ENCODE peak calls at places on chromosomes 7 and 10, in four cellular contexts. M is HepG2, F is WTC11, J is K562. U is an unnamed sample.

GRCh38 chr7:139431459-139431858 is 52.0 kb downstream of the KLRG2 start:
- DNase-seq in J (no peak), F (no peak), M (no peak), U (no peak)

GRCh38 chr10:13219685-13220670 is 14.2 kb downstream of the UCMA start:
- DNase-seq in F (peak), J (peak), M (peak), U (peak)

GRCh38 chr7:51029586-51030230 is 247.0 kb upstream of the GRB10 start:
- DNase-seq in F (no peak), M (no peak), J (no peak), U (no peak)

GRCh38 chr10:62093863-62094291 is 174.8 kb downstream of the RTKN2 start:
- DNase-seq in M (peak), J (no peak), F (no peak), U (no peak)

GRCh38 chr7:37642028-37642540 is 41.5 kb upstream of the GPR141 start:
- DNase-seq in M (no peak), F (no peak), J (no peak), U (no peak)

GRCh38 chr7:138911007-138911406 is 70.2 kb downstream of the KIAA1549 start:
- DNase-seq in J (no peak), F (no peak), M (no peak), U (no peak)

GRCh38 chr10:133357293-133358151 is at the start of gene FUOM:
- DNase-seq in M (peak), J (peak), F (peak), U (peak)

GRCh38 chr7:135510603-135511183 is 791 bp upstream of the CNOT4 start:
- DNase-seq in J (peak), M (peak), F (no peak), U (no peak)

GRCh38 chr10:26699631-26700030 is 2.1 kb downstream of the PDSS1 start:
- DNase-seq in J (no peak), F (no peak), M (no peak), U (no peak)

GRCh38 chr7:66183700-66184099 is 21.4 kb upstream of the TPST1 start:
- DNase-seq in F (no peak), M (no peak), J (no peak), U (no peak)

GRCh38 chr7:133491846-133492652 is 239.2 kb downstream of the EXOC4 start:
- DNase-seq in J (peak), M (no peak), F (no peak), U (no peak)

GRCh38 chr10:77756319-77757232 is 119.0 kb upstream of the KCNMA1 start:
- DNase-seq in J (peak), F (peak), M (peak), U (peak)

GRCh38 chr7:69185170-69185569 is 413.1 kb upstream of the AUTS2 start:
- DNase-seq in J (no peak), F (no peak), M (no peak), U (no peak)

GRCh38 chr7:44325181-44325671 is at the start of gene CAMK2B:
- DNase-seq in M (no peak), F (no peak), J (no peak), U (peak)

GRCh38 chr10:121405953-121406352 is 192.3 kb downstream of the FGFR2 start:
- DNase-seq in J (no peak), F (no peak), M (no peak), U (no peak)
- TF ChIP-seq ELF4 in J (no peak), F (no peak), M (no peak), U (no peak)

GRCh38 chr10:89744021-89744420 is 42.6 kb downstream of the KIF20B start:
- DNase-seq in J (no peak), F (no peak), M (no peak), U (no peak)
- TF ChIP-seq ELF4 in J (no peak), F (no peak), M (no peak), U (no peak)

DNA sequence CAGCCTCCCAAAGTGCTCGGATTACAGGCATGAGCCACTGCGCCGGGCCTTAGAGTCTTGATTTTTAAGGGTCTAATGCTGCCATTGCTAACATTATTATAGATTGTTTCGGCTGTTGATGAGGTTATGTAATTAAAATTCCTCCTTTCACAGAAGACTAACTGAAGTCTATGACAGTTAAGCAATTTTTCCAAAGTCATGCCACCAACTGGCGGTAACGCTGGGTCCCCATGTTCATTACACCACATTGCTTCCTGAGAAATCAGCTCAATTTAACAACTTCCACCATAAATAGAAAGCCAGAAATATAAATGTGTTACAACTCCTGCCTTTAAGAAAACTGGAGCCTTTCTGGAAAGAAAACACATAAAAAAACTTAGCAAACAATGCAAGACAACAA is 3.5 kb downstream of the ERLIN1 start:
- DNase-seq in M (no peak), F (no peak), J (no peak), U (no peak)
- TF ChIP-seq ELF4 in M (no peak), F (no peak), J (no peak), U (no peak)

GRCh38 chr10:8981277-8981676 is 926.8 kb downstream of the GATA3 start:
- DNase-seq in F (no peak), M (no peak), J (no peak), U (no peak)

GRCh38 chr10:8979976-8980375 is 925.5 kb downstream of the GATA3 start:
- DNase-seq in F (no peak), M (no peak), J (no peak), U (no peak)

GRCh38 chr10:8975535-8975934 is 921.0 kb downstream of the GATA3 start:
- DNase-seq in J (no peak), M (no peak), F (no peak), U (no peak)

DNA sequence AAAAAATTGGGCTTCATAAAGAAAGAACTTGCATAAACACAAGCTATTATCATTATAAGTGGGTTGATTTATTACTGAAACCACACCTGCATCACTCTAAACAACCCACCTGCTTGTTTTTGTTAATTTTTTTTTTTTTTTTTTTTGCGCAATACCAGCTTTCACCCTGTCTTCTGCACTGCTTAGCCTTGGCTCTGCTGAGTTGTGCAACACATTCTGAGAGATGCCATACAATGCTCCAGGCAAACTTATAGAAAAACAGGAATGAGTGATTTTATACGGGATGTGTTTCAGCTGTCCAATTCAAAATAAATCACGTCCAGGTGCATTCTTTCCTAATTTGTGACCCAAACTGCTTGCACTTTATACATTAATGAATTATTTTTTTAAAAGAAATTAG is 923.6 kb downstream of the GATA3 start:
- DNase-seq in M (no peak), J (no peak), F (no peak), U (no peak)
- TF ChIP-seq ELF4 in M (no peak), J (no peak), F (no peak), U (no peak)

GRCh38 chr10:84197643-84198042 is 3.3 kb downstream of the CDHR1 start:
- DNase-seq in J (no peak), F (no peak), M (no peak), U (no peak)

GRCh38 chr10:84196941-84197340 is 2.6 kb downstream of the CDHR1 start:
- DNase-seq in J (no peak), M (no peak), F (no peak), U (no peak)

GRCh38 chr10:84200537-84201243 is 6.4 kb downstream of the CDHR1 start:
- DNase-seq in J (peak), M (no peak), F (no peak), U (no peak)

GRCh38 chr10:84196083-84196482 is 1.7 kb downstream of the CDHR1 start:
- DNase-seq in M (peak), F (no peak), J (no peak), U (peak)

GRCh38 chr10:84198206-84198915 is 4.0 kb downstream of the CDHR1 start:
- DNase-seq in M (no peak), F (no peak), J (no peak), U (no peak)
- TF ChIP-seq ELF4 in M (no peak), F (no peak), J (no peak), U (no peak)

DNA sequence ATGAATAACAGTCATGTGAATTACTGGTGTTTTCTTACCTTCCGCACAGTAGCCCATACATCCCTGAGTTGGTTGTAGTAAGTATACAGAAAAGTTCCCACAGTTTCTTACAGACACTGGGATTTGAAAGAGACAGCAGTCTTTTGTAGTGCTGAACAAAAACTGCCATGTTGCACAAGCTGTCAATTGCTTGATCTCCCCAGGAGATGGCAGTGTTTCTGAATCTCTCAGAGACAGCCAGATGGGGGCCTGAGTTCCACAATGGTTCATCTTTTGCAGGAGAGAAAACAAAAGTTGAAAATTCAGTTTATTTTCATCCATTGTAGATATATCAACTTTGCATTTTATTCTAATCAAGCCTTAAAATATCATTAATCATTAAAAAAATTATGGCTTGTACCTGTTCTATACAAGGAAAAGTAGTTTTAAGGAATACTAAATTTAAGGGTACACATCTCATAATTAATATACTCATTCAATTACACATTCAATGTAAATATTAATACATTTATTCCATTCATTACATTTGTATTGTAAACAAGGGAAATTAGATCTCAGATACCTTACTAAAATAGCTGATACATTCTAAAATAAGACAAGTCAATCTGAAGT is 14.5 kb downstream of the VWDE start:
- DNase-seq in M (peak), F (peak), J (peak), U (peak)
- TF ChIP-seq ELF4 in M (no peak), F (no peak), J (no peak), U (no peak)

DNA sequence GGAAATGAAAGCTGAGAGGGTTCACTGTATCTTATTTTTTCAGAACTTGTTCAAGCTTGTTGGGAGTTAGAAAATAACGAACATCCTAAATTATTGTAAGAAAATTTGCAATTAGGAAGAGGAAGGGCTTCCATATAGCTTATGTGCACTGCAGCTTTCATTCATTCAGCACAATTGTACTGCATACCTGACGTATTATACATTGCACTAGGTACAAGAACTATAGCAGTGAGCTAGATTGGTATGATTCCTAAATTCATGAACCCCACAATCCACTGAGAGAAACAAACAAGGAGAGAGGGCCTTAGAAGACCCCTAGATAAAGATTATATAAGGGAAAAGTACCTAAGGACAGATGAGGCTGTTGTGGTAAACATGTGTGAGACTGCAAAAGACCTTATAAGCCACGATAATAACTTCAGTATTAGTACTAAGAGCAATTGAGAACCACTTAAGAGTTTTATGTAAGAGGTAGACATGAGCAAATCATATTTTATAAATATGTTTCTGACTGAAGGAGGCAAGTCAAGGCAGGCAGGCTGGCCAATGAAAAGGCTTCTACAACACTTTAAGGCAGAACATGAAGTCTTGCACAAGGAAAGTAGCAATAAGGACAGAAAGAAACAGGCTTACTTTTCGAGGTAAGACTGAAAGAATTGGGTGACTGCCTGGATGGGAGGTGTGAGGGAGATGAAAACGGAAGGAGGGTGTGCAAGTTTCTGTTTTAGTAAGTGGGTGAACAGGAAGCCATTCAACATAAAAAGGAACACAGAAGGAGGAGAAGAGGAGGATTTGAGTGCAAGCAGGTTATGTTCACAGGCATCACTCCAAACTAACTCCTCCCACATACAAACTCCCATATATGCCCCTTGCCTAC is 77.9 kb upstream of the LRRN3 start:
- DNase-seq in M (no peak), J (no peak), F (no peak), U (no peak)
- TF ChIP-seq ELF4 in M (no peak), J (no peak), F (no peak), U (no peak)

DNA sequence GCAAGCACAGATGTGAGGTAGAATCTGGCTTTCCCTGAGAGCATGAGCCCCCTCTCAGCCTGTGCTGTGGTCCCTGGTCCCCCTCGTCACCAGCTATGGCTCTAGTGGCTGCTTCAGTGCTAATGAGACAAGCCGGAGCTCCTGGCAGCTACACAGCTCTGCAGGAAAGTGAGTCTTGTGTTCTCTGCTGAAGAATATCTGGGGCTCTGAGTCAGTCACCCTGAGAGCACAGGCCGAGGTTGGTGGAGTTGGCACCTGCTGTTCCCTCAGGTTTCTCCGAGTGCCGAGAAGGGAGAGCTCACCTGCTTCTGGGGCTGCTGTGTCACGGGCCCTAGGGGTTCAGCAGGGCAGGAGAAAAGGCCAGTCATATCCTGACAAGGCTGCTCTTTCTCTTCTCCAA is 37.2 kb upstream of the GJD4 start:
- DNase-seq in F (no peak), J (no peak), M (no peak), U (no peak)
- TF ChIP-seq ELF4 in F (no peak), J (no peak), M (no peak), U (no peak)

U was measured in HEK293T.